ENCODE peak calls at places on chromosomes 12 and 14, in eight cellular contexts. One of them, this sample, is unnamed.

GRCh38 chr14:72261068-72261467 is 328.8 kb downstream of the RGS6 start:
- DNase-seq in IMR-90: no peak
- DNase-seq in SK-N-SH: no peak
- DNase-seq in A549: no peak
- DNase-seq in WTC11: no peak
- DNase-seq in HepG2: no peak
- DNase-seq in H1: no peak
- DNase-seq in K562: no peak
- DNase-seq in this sample: no peak

GRCh38 chr12:108358580-108358965 is 19.5 kb upstream of the CMKLR1 start:
- DNase-seq in IMR-90: no peak
- DNase-seq in SK-N-SH: no peak
- DNase-seq in A549: no peak
- DNase-seq in WTC11: no peak
- DNase-seq in HepG2: no peak
- DNase-seq in H1: no peak
- DNase-seq in K562: no peak
- DNase-seq in this sample: no peak

GRCh38 chr14:22039938-22040780 is 366.5 kb upstream of the OR4E1 start:
- DNase-seq in IMR-90: no peak
- DNase-seq in SK-N-SH: no peak
- DNase-seq in A549: peak
- DNase-seq in WTC11: no peak
- DNase-seq in HepG2: peak
- DNase-seq in H1: no peak
- DNase-seq in K562: no peak
- DNase-seq in this sample: no peak

GRCh38 chr12:67155863-67156262 is 113.3 kb upstream of the CAND1 start:
- DNase-seq in IMR-90: peak
- DNase-seq in SK-N-SH: no peak
- DNase-seq in A549: no peak
- DNase-seq in WTC11: no peak
- DNase-seq in HepG2: no peak
- DNase-seq in H1: no peak
- DNase-seq in K562: no peak
- DNase-seq in this sample: no peak

GRCh38 chr14:91870001-91870400 is 2.7 kb upstream of the TC2N start:
- DNase-seq in IMR-90: no peak
- DNase-seq in SK-N-SH: no peak
- DNase-seq in A549: no peak
- DNase-seq in WTC11: no peak
- DNase-seq in HepG2: peak
- DNase-seq in H1: no peak
- DNase-seq in K562: no peak
- DNase-seq in this sample: no peak

GRCh38 chr14:35362441-35362840 is 42.1 kb downstream of the NFKBIA start:
- DNase-seq in IMR-90: no peak
- DNase-seq in SK-N-SH: no peak
- DNase-seq in A549: no peak
- DNase-seq in WTC11: no peak
- DNase-seq in HepG2: no peak
- DNase-seq in H1: no peak
- DNase-seq in K562: no peak
- DNase-seq in this sample: no peak

GRCh38 chr12:104630230-104630670 is 173.5 kb downstream of the CHST11 start:
- DNase-seq in IMR-90: no peak
- DNase-seq in SK-N-SH: no peak
- DNase-seq in A549: no peak
- DNase-seq in WTC11: no peak
- DNase-seq in HepG2: no peak
- DNase-seq in H1: no peak
- DNase-seq in K562: no peak
- DNase-seq in this sample: no peak

GRCh38 chr12:60501124-60501729 is 905.4 kb downstream of the SLC16A7 start:
- DNase-seq in IMR-90: no peak
- DNase-seq in SK-N-SH: no peak
- DNase-seq in A549: no peak
- DNase-seq in WTC11: no peak
- DNase-seq in HepG2: no peak
- DNase-seq in H1: no peak
- DNase-seq in K562: no peak
- DNase-seq in this sample: no peak

GRCh38 chr12:22656835-22657234 is 31.9 kb downstream of the ETNK1 start:
- DNase-seq in IMR-90: no peak
- DNase-seq in SK-N-SH: no peak
- DNase-seq in A549: no peak
- DNase-seq in WTC11: no peak
- DNase-seq in HepG2: no peak
- DNase-seq in H1: no peak
- DNase-seq in K562: no peak
- DNase-seq in this sample: no peak

GRCh38 chr12:117900561-117900960 is 68.2 kb downstream of the KSR2 start:
- DNase-seq in IMR-90: peak
- DNase-seq in SK-N-SH: no peak
- DNase-seq in A549: peak
- DNase-seq in WTC11: no peak
- DNase-seq in HepG2: no peak
- DNase-seq in H1: no peak
- DNase-seq in K562: no peak
- DNase-seq in this sample: no peak

GRCh38 chr14:104132981-104133380 is 5.4 kb upstream of the KIF26A start:
- DNase-seq in IMR-90: no peak
- DNase-seq in SK-N-SH: peak
- DNase-seq in A549: no peak
- DNase-seq in WTC11: peak
- DNase-seq in HepG2: no peak
- DNase-seq in H1: peak
- DNase-seq in K562: no peak
- DNase-seq in this sample: no peak

GRCh38 chr14:104128981-104129380 is 9.4 kb upstream of the KIF26A start:
- DNase-seq in IMR-90: no peak
- DNase-seq in SK-N-SH: no peak
- DNase-seq in A549: no peak
- DNase-seq in WTC11: no peak
- DNase-seq in HepG2: no peak
- DNase-seq in H1: no peak
- DNase-seq in K562: no peak
- DNase-seq in this sample: no peak

GRCh38 chr14:104131968-104132732 is 6.2 kb upstream of the KIF26A start:
- DNase-seq in IMR-90: no peak
- DNase-seq in SK-N-SH: no peak
- DNase-seq in A549: no peak
- DNase-seq in WTC11: no peak
- DNase-seq in HepG2: no peak
- DNase-seq in H1: peak
- DNase-seq in K562: no peak
- DNase-seq in this sample: no peak

GRCh38 chr14:104129556-104129955 is 8.8 kb upstream of the KIF26A start:
- DNase-seq in IMR-90: no peak
- DNase-seq in SK-N-SH: no peak
- DNase-seq in A549: no peak
- DNase-seq in WTC11: no peak
- DNase-seq in HepG2: no peak
- DNase-seq in H1: no peak
- DNase-seq in K562: no peak
- DNase-seq in this sample: no peak

DNA sequence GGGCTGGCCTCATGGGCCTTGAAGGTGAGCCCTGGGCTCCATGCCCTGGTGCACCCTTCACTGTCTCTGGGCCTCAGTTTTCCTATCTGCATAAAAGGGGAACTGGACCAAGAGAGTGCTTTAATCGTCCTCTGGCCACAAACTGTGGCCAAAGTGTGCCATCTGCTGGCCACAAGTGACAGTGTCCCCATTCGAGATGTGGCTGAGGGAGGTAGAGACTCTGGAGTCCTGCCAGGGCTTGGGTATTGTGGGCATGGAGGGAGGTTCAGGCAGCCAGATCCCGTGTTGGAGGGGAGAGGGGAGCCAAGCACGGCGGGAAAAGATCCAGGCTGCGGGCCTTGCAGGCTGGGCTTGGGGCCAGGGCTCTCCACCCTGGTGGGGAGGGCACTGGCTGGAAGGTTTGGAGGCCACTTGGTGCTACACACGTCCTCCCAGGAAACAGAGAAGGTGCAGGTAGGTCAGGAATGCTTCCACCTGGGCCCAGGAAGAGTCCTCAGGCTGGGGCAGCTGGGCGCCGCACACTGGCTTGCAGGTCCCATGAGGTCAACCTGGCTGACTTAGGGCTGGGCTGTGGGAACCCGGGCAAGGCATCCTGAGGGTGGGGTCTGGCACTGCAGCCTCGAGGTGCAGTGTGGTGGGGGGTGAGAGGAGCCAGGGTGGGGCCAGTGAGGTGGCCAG is 7.3 kb upstream of the KIF26A start:
- DNase-seq in IMR-90: peak
- DNase-seq in SK-N-SH: peak
- DNase-seq in A549: peak
- DNase-seq in WTC11: peak
- DNase-seq in HepG2: peak
- DNase-seq in H1: peak
- DNase-seq in K562: no peak
- DNase-seq in this sample: no peak
- TF ChIP-seq USF2 in IMR-90: no peak
- TF ChIP-seq USF2 in SK-N-SH: no peak
- TF ChIP-seq USF2 in A549: no peak
- TF ChIP-seq USF2 in WTC11: no peak
- TF ChIP-seq USF2 in HepG2: no peak
- TF ChIP-seq USF2 in H1: no peak
- TF ChIP-seq USF2 in K562: no peak
- TF ChIP-seq USF2 in this sample: no peak

GRCh38 chr12:124833693-124834122 is 30.0 kb downstream of the SCARB1 start:
- DNase-seq in IMR-90: no peak
- DNase-seq in SK-N-SH: peak
- DNase-seq in A549: no peak
- DNase-seq in WTC11: peak
- DNase-seq in HepG2: no peak
- DNase-seq in H1: peak
- DNase-seq in K562: peak
- DNase-seq in this sample: no peak
- TF ChIP-seq USF2 in IMR-90: no peak
- TF ChIP-seq USF2 in SK-N-SH: no peak
- TF ChIP-seq USF2 in A549: no peak
- TF ChIP-seq USF2 in WTC11: peak
- TF ChIP-seq USF2 in HepG2: no peak
- TF ChIP-seq USF2 in H1: no peak
- TF ChIP-seq USF2 in K562: no peak
- TF ChIP-seq USF2 in this sample: no peak

DNA sequence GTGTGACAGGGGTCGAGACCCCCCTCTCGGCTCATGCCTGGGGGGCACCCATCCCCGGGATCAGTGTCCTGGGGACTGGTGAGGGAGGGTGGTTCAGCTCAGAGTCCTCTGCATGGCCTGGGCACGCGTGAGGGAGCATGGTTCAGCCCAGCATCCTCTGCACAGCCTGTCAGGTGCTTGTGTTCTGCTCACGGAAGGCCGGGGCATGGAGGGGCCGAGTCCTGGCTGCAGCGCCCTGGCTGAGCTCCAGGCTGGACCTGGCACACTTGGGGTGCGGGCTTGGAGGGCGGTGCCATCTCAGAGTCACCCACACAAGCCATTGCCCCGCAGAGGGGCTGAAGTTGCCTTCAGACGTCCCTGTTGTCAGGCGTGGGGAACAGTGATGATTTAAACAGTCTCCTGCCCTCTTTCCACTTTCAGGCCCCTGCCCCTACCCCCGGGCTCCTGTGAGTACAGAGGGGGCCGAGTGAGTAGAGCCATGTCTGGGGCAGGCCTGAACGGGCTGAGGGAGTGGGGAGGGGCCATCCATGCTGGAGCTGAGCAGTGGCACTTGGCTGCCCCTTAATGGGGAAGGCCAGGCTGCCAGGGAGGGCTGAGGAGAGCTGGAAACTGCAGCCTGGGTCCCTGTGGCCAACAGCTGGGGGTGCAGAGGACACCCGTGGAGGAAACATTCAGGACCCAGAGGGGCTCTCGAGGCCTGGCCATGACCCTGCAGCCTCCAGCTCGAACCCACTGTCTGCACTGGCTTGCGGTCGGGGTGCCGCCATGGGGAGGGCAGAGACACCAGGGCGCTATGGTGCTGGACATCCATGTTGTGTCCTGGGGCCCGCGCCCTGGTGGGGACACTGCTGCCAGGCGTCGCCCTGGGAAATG is 22.5 kb downstream of the FBRSL1 start:
- DNase-seq in IMR-90: no peak
- DNase-seq in SK-N-SH: no peak
- DNase-seq in A549: no peak
- DNase-seq in WTC11: no peak
- DNase-seq in HepG2: no peak
- DNase-seq in H1: no peak
- DNase-seq in K562: no peak
- DNase-seq in this sample: no peak
- TF ChIP-seq USF2 in IMR-90: no peak
- TF ChIP-seq USF2 in SK-N-SH: no peak
- TF ChIP-seq USF2 in A549: no peak
- TF ChIP-seq USF2 in WTC11: no peak
- TF ChIP-seq USF2 in HepG2: no peak
- TF ChIP-seq USF2 in H1: no peak
- TF ChIP-seq USF2 in K562: no peak
- TF ChIP-seq USF2 in this sample: no peak

GRCh38 chr12:88865537-88865936 is 285.3 kb upstream of the KITLG start:
- DNase-seq in IMR-90: no peak
- DNase-seq in SK-N-SH: no peak
- DNase-seq in A549: no peak
- DNase-seq in WTC11: no peak
- DNase-seq in HepG2: no peak
- DNase-seq in H1: no peak
- DNase-seq in K562: no peak
- DNase-seq in this sample: no peak

GRCh38 chr12:88866881-88867280 is 286.6 kb upstream of the KITLG start:
- DNase-seq in IMR-90: no peak
- DNase-seq in SK-N-SH: no peak
- DNase-seq in A549: no peak
- DNase-seq in WTC11: no peak
- DNase-seq in HepG2: no peak
- DNase-seq in H1: no peak
- DNase-seq in K562: no peak
- DNase-seq in this sample: no peak

GRCh38 chr12:88868062-88868461 is 287.8 kb upstream of the KITLG start:
- DNase-seq in IMR-90: peak
- DNase-seq in SK-N-SH: no peak
- DNase-seq in A549: no peak
- DNase-seq in WTC11: no peak
- DNase-seq in HepG2: no peak
- DNase-seq in H1: no peak
- DNase-seq in K562: no peak
- DNase-seq in this sample: no peak

DNA sequence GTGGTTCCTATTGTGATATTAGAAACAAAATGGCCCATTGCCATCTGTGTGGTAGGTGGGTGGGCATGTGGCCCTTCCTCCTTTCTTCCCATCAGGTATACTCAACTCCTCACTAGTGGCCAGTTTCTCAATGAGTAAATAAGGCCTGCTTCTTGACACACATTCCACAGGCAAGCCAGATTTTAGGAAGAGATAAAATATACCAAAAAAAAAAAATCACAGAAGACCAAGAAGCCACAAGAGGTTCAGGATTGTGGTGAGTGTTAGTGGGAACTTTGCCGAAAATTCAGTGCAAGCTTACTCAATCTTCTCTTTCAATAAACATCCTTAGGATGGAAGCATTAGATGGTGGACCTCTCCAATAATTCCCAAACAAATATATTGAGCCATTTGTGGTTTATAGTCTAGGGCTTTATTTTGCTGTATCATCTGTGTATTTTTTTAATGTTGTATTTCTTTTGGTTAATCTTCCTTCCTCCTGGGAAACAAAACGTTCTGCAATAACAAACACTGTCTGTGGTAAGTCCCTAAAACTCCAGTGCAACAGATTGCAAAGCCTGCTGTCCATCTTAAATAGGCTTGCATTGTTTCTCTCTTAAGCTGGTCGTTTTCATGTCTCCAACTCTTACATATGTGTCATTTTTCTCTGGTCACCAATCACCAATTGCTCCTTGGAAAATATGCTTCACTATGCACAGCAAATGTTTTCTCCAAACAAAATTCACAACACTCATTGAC is 289.9 kb upstream of the KITLG start:
- DNase-seq in IMR-90: peak
- DNase-seq in SK-N-SH: no peak
- DNase-seq in A549: no peak
- DNase-seq in WTC11: no peak
- DNase-seq in HepG2: no peak
- DNase-seq in H1: no peak
- DNase-seq in K562: no peak
- DNase-seq in this sample: no peak
- TF ChIP-seq USF2 in IMR-90: no peak
- TF ChIP-seq USF2 in SK-N-SH: no peak
- TF ChIP-seq USF2 in A549: no peak
- TF ChIP-seq USF2 in WTC11: no peak
- TF ChIP-seq USF2 in HepG2: no peak
- TF ChIP-seq USF2 in H1: no peak
- TF ChIP-seq USF2 in K562: no peak
- TF ChIP-seq USF2 in this sample: no peak